ENCODE peak calls at places on chromosomes 1 and 21, in six cellular contexts. Y, H, C, F, E and K are unnamed samples.

GRCh38 chr1:224565186-224565585 is 50.9 kb upstream of the CNIH3 start:
- DNase-seq in Y (no peak), H (no peak), C (peak), F (peak), E (peak), K (peak)

GRCh38 chr1:230706020-230706699 is 7.8 kb downstream of the AGT start:
- DNase-seq in Y (no peak), H (no peak), C (no peak), F (no peak), E (no peak), K (no peak)

GRCh38 chr1:185939142-185939541 is 205.0 kb downstream of the HMCN1 start:
- DNase-seq in Y (no peak), H (no peak), C (no peak), F (no peak), E (no peak), K (no peak)

GRCh38 chr21:36125513-36126121 is 9.3 kb upstream of the CBR3 start:
- DNase-seq in Y (peak), H (peak), C (peak), F (no peak), E (peak), K (peak)

GRCh38 chr1:18749569-18749968 is 109.9 kb downstream of the TAS1R2 start:
- DNase-seq in Y (no peak), H (no peak), C (no peak), F (no peak), E (no peak), K (no peak)

GRCh38 chr1:6490181-6491075 is 1.0 kb downstream of the PLEKHG5 start:
- DNase-seq in Y (peak), H (peak), C (peak), F (no peak), E (peak), K (peak)

GRCh38 chr1:43763497-43763973 is 56.2 kb downstream of the ST3GAL3 start:
- DNase-seq in Y (peak), H (peak), C (peak), F (peak), E (no peak), K (peak)

GRCh38 chr1:160738266-160738665 is 781 bp upstream of the SLAMF7 start:
- DNase-seq in Y (no peak), H (no peak), C (no peak), F (no peak), E (no peak), K (no peak)

GRCh38 chr1:234602334-234603220 is 7.4 kb downstream of the IRF2BP2 start:
- DNase-seq in Y (no peak), H (no peak), C (peak), F (peak), E (no peak), K (peak)

GRCh38 chr1:234208351-234208750 is 164.9 kb upstream of the COA6 start:
- DNase-seq in Y (no peak), H (no peak), C (no peak), F (no peak), E (no peak), K (no peak)

GRCh38 chr1:211329764-211330201 is 3.1 kb downstream of the TRAF5 start:
- DNase-seq in Y (no peak), H (no peak), C (no peak), F (no peak), E (no peak), K (no peak)

GRCh38 chr1:160797861-160798273 is 1.9 kb downstream of the LY9 start:
- DNase-seq in Y (no peak), H (no peak), C (no peak), F (no peak), E (no peak), K (peak)

GRCh38 chr21:42635848-42636534 is 17.4 kb upstream of the PDE9A start:
- DNase-seq in Y (no peak), H (no peak), C (no peak), F (no peak), E (peak), K (no peak)

GRCh38 chr1:182616130-182617074 is 12.2 kb upstream of the RGS16 start:
- DNase-seq in Y (no peak), H (no peak), C (peak), F (no peak), E (peak), K (peak)

GRCh38 chr1:114536043-114536442 is 25.0 kb upstream of the TRIM33 start:
- DNase-seq in Y (no peak), H (no peak), C (no peak), F (no peak), E (no peak), K (no peak)

GRCh38 chr1:29272171-29272907 is 36.0 kb downstream of the PTPRU start:
- DNase-seq in Y (no peak), H (no peak), C (no peak), F (no peak), E (no peak), K (no peak)

GRCh38 chr1:232876506-232877360 is 71.5 kb downstream of the MAP10 start:
- DNase-seq in Y (no peak), H (no peak), C (no peak), F (no peak), E (no peak), K (no peak)

DNA sequence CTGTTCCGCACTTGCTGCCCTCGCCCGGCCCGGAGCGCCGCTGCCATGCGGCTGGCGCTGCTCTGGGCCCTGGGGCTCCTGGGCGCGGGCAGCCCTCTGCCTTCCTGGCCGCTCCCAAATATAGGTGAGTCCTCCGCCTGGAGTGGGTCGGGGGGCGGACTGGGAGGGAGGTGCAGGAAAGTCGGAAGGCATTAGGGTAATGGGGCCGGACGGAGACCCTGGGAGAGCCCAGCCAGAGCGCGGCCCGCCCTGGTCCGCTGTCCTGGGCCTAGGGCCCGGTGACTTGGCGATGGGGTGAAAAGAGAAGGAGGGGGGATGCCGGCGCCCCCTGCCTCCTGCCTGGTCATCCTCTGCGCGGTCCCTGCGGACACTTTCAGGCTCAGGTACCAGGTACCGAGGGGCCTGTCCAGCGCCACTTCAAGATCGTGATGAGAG is 243 bp downstream of the ADAM15 start:
- DNase-seq in Y (no peak), H (no peak), C (no peak), F (no peak), E (no peak), K (peak)
- TF ChIP-seq CTCF in Y (no peak), H (no peak), C (no peak), F (no peak), E (no peak), K (no peak)

GRCh38 chr1:110433803-110434202 is 17.1 kb upstream of the PROK1 start:
- DNase-seq in Y (peak), H (peak), C (peak), F (peak), E (peak), K (peak)
- TF ChIP-seq CTCF in Y (peak), H (no peak), C (peak), F (peak), E (peak), K (peak)

DNA sequence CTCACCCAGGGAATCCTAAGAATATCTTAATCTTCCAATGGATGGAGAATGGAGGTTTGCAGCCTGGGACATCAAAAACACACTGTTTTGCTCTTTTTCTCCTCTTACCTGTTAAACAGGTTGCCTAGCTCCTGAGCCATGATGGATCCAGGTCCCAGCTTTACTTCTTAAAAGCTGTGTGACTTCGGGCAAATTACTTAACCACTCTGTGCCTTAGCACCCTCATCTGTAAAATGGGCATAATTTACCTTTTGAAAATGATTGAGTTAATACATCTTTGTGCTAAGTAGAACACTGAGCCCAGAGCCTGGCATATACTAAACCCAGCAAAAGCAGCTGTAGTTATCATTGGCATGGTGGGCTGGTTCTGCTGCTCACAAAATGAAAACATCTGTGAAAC is 10.2 kb downstream of the COQ8A start:
- DNase-seq in Y (no peak), H (no peak), C (no peak), F (no peak), E (no peak), K (no peak)
- TF ChIP-seq CTCF in Y (no peak), H (no peak), C (no peak), F (no peak), E (no peak), K (no peak)

GRCh38 chr1:12034381-12034801 is 15.1 kb downstream of the MIIP start:
- DNase-seq in Y (no peak), H (no peak), C (peak), F (no peak), E (no peak), K (no peak)
- TF ChIP-seq CTCF in Y (no peak), H (no peak), C (no peak), F (no peak), E (no peak), K (no peak)

GRCh38 chr1:13892671-13893325 is 192.8 kb downstream of the PRDM2 start:
- DNase-seq in Y (peak), H (peak), C (no peak), F (no peak), E (no peak), K (no peak)
- TF ChIP-seq CTCF in Y (no peak), H (no peak), C (no peak), F (no peak), E (no peak), K (no peak)

DNA sequence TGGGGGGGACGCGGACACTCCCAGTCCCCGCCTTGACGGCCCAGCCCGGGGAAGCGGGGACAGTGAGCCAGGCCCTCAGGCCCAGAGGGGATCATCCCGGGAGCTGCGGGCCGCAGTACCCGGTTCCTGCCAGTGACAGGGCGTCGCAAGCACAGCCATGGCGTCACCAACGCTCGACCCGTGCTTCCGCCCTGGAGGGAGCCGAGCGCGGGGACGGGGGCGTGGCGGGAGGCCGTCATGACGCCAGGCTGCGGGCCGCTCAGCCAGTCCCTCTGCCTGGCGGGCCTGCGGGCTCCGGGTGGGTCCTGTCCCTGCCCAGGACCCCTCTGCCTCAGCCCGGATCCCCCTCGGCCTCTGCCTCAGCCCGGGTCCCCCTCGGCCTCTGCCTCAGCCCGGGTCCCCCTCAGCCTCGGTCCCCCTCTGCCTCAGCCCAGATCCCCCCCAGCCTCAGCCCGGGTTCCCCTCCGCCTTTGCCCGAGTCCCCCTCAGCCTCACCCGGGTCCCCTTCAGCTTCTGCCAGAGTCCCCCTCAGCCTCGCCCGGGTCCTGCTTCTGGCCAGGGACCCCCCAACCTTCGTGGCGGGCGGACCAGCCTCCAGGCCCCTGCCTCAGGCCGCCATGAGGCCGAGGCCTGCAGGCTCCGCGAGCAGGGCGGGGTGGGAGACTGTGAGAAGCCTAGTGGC is 2.3 kb upstream of the SLC2A5 start:
- DNase-seq in Y (no peak), H (no peak), C (no peak), F (no peak), E (no peak), K (no peak)
- TF ChIP-seq CTCF in Y (no peak), H (no peak), C (no peak), F (no peak), E (no peak), K (no peak)

GRCh38 chr1:214396319-214396718 is 115.4 kb downstream of the SMYD2 start:
- DNase-seq in Y (no peak), H (no peak), C (peak), F (no peak), E (no peak), K (no peak)

GRCh38 chr1:214397497-214397896 is 116.5 kb downstream of the SMYD2 start:
- DNase-seq in Y (no peak), H (no peak), C (no peak), F (no peak), E (no peak), K (no peak)

GRCh38 chr1:214392246-214392645 is 111.3 kb downstream of the SMYD2 start:
- DNase-seq in Y (no peak), H (no peak), C (no peak), F (no peak), E (no peak), K (no peak)

GRCh38 chr1:214398490-214398889 is 117.5 kb downstream of the SMYD2 start:
- DNase-seq in Y (no peak), H (no peak), C (no peak), F (no peak), E (no peak), K (no peak)

DNA sequence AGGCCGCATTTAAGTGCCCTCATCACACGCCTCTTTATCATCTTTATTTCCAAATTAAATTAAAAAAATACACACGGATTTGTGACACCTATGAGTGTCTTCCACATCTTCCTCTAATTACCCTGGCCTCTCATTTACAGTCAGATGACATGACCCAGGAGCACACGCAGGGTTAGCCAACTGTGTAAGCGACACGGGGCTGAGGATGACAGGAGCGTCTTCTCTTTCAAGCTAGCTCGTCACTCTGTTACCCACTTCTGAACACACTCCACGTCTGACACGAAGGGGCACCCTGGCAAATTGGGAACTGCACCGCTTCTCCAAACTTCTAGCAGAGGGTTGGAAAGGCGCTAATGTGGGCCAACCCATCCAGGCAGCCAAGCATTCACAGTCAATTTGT is 112.1 kb downstream of the SMYD2 start:
- DNase-seq in Y (no peak), H (no peak), C (no peak), F (no peak), E (no peak), K (no peak)
- TF ChIP-seq CTCF in Y (no peak), H (no peak), C (no peak), F (no peak), E (no peak), K (no peak)

DNA sequence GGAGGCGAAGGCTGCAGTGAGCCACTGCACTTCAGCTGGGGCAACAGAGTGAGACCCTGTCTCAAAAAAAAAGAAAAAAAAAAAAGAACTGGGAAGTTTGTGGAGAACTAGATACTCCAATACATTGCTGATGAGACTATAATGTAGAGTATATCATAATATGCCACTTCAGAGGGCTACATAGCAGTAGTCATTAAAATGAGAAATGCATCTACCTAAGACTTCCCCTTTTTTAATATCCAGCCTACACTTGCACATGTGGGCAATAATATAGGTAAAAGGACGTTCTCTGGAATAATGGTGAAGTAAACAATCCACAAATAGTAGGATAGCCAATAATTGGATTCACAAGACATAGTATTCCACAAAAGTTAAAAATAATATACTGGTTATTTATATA is 311.0 kb downstream of the HLX start:
- DNase-seq in Y (no peak), H (no peak), C (no peak), F (no peak), E (no peak), K (no peak)
- TF ChIP-seq CTCF in Y (no peak), H (no peak), C (no peak), F (no peak), E (no peak), K (no peak)